ENCODE peak calls at places on chromosomes 16 and 17, in nine cellular contexts. H is mucosa of descending colon, P is AG04450, I is astrocyte of the spinal cord, D is RWPE1, S is hepatocyte, U is heart left ventricle, Z is neural crest cell, W is HFF-Myc. R is an unnamed sample.

GRCh38 chr16:49630783-49631182 is 225.1 kb downstream of the ZNF423 start:
- DNase-seq in I (no peak), P (no peak), S (no peak), Z (no peak), H (no peak), D (no peak), W (no peak), U (no peak), R (no peak)

GRCh38 chr17:77454560-77455095 is 313.9 kb downstream of the SEC14L1 start:
- DNase-seq in I (no peak), D (no peak), P (no peak), Z (no peak), U (peak), H (no peak), S (no peak), W (no peak), R (no peak)

GRCh38 chr17:72151565-72152391 is 31.0 kb downstream of the SOX9 start:
- DNase-seq in D (peak), W (no peak), H (peak), Z (no peak), P (no peak), S (peak), U (peak), I (peak), R (no peak)

GRCh38 chr16:65214196-65214595 is 92.3 kb upstream of the CDH11 start:
- DNase-seq in I (no peak), U (no peak), H (no peak), S (no peak), W (no peak), D (no peak), Z (no peak), P (no peak), R (no peak)

GRCh38 chr16:58563235-58563634 is 47.9 kb downstream of the SETD6 start:
- DNase-seq in W (peak), I (peak), S (no peak), Z (no peak), P (peak), H (no peak), U (no peak), D (peak), R (no peak)

GRCh38 chr17:68868708-68869107 is 86.5 kb downstream of the ABCA8 start:
- DNase-seq in P (no peak), D (no peak), W (peak), S (no peak), H (no peak), I (peak), U (no peak), Z (no peak), R (no peak)

GRCh38 chr17:39104657-39105056 is 46.8 kb downstream of the PLXDC1 start:
- DNase-seq in S (no peak), W (no peak), H (no peak), Z (no peak), U (no peak), P (no peak), D (no peak), I (no peak), R (no peak)

GRCh38 chr16:84648595-84649510 is 542 bp downstream of the KLHL36 start:
- DNase-seq in Z (peak), W (no peak), U (peak), P (no peak), I (no peak), S (peak), H (peak), D (peak), R (no peak)

GRCh38 chr16:1563786-1564185 is 30.3 kb downstream of the TMEM204 start:
- DNase-seq in H (no peak), W (no peak), D (no peak), I (no peak), P (no peak), U (no peak), Z (no peak), S (no peak), R (no peak)

GRCh38 chr16:58118801-58119508 is 10.2 kb downstream of the CFAP20 start:
- DNase-seq in P (no peak), D (no peak), W (no peak), U (no peak), H (no peak), Z (no peak), S (no peak), I (no peak), R (no peak)

GRCh38 chr16:83768976-83769375 is 38.8 kb upstream of the HSBP1 start:
- DNase-seq in W (no peak), Z (no peak), H (no peak), P (no peak), U (no peak), D (no peak), S (no peak), I (no peak), R (no peak)

GRCh38 chr17:40550608-40551007 is 14.7 kb downstream of the CCR7 start:
- DNase-seq in D (no peak), H (peak), W (no peak), I (peak), U (peak), S (no peak), Z (no peak), P (no peak), R (no peak)

GRCh38 chr17:39928868-39929651 is 1.5 kb downstream of the LRRC3C start:
- DNase-seq in Z (no peak), U (no peak), P (peak), W (no peak), I (peak), S (no peak), D (peak), H (no peak), R (no peak)

GRCh38 chr16:35492225-35492624 is 2032.8 kb downstream of the TP53TG3F start:
- DNase-seq in S (no peak), Z (no peak), U (no peak), I (no peak), W (no peak), H (no peak), D (no peak), P (no peak), R (no peak)

GRCh38 chr16:55359946-55360345 is 35.9 kb downstream of the IRX6 start:
- DNase-seq in P (no peak), W (no peak), H (no peak), U (no peak), S (no peak), D (no peak), Z (no peak), I (no peak), R (no peak)

GRCh38 chr17:75625813-75626486 is 7.3 kb upstream of the SMIM5 start:
- DNase-seq in I (no peak), W (no peak), U (no peak), Z (peak), P (no peak), S (peak), D (peak), H (no peak), R (no peak)

GRCh38 chr16:6884002-6884401 is 448.6 kb upstream of the RBFOX1 start:
- DNase-seq in Z (no peak), P (no peak), W (no peak), H (no peak), D (no peak), U (no peak), I (no peak), S (no peak), R (no peak)

GRCh38 chr16:86831366-86831765 is 253.0 kb downstream of the FOXL1 start:
- DNase-seq in W (no peak), H (no peak), I (no peak), U (no peak), D (no peak), S (no peak), Z (no peak), P (no peak), R (no peak)
- TF ChIP-seq CTCF in W (peak), H (no peak), I (no peak), U (no peak), D (no peak), S (no peak), Z (no peak), P (no peak), R (no peak)

GRCh38 chr16:18984425-18985005 is 781 bp downstream of the TMC7 start:
- DNase-seq in W (no peak), H (no peak), U (no peak), I (no peak), D (no peak), Z (no peak), S (no peak), P (no peak), R (no peak)

GRCh38 chr16:18979936-18980335 is 3.8 kb upstream of the TMC7 start:
- DNase-seq in S (no peak), W (no peak), D (no peak), I (no peak), P (no peak), Z (no peak), H (no peak), U (no peak), R (no peak)

DNA sequence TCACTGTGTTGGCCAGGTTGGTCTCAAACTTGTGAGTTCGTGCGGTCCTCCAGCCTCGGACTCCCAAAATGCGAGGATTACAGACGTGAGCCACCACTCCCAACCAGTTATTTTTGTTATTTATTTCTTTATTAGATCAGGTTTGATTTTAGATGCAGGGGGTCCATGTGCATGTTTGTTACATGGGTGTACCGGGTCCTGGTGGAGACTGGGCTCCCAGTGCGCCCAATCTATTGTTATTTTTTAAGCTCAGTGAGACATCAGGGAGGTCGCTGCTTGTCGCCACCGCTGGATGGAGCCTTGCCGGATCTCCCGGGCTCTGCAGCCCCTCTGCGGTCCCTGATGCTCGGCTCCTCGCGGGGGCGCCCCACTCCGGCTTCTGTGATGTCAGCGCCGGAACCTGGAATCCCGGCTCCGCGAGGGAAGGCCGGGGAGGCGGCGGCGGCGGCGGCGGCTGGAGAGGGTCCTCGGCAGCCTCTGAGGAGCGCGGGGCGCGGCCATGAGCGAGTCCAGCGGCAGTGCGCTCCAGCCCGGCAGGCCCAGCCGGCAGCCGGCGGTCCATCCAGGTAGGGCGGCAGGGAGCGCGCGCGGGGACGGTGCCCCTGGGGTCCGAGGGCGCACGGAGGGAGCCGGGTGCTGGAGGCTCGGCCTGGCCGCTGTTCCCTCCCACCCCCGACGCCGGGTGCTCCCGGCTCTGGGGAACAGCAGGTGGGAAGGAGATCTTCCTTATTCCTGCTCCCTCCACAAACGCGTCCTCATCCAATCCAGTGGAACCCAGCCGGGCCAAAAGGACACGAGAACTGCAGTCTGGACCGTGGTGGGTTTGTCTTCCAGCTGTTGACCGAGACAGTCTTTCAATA is at the start of gene TMC7:
- DNase-seq in I (peak), U (peak), D (peak), S (peak), P (peak), W (peak), H (peak), Z (peak), R (no peak)
- TF ChIP-seq CTCF in I (peak), U (peak), D (peak), S (peak), P (peak), W (peak), H (peak), Z (peak), R (peak)

GRCh38 chr17:81190591-81190990 is 24.6 kb upstream of the AATK start:
- DNase-seq in Z (no peak), S (no peak), D (no peak), W (no peak), H (no peak), U (no peak), P (no peak), I (no peak), R (no peak)

GRCh38 chr17:81191116-81191515 is 25.1 kb upstream of the AATK start:
- DNase-seq in Z (no peak), P (no peak), U (no peak), S (no peak), H (no peak), I (no peak), D (no peak), W (no peak), R (no peak)

GRCh38 chr17:81188491-81188840 is 22.4 kb upstream of the AATK start:
- DNase-seq in S (no peak), D (no peak), W (no peak), P (no peak), U (no peak), I (no peak), Z (no peak), H (no peak), R (no peak)

GRCh38 chr17:81189016-81189415 is 23.0 kb upstream of the AATK start:
- DNase-seq in P (no peak), H (no peak), U (no peak), W (no peak), S (no peak), I (no peak), Z (no peak), D (no peak), R (no peak)

GRCh38 chr17:81189670-81190530 is 23.9 kb upstream of the AATK start:
- DNase-seq in P (no peak), S (no peak), D (no peak), H (no peak), Z (no peak), U (no peak), I (no peak), W (no peak), R (no peak)
- TF ChIP-seq CTCF in P (no peak), S (peak), D (no peak), H (no peak), Z (no peak), U (no peak), I (peak), W (peak), R (no peak)

GRCh38 chr17:13001991-13002615 is 15.7 kb downstream of the ELAC2 start:
- DNase-seq in Z (no peak), W (no peak), H (no peak), P (no peak), D (no peak), I (no peak), U (no peak), S (peak), R (no peak)

GRCh38 chr17:13004336-13004735 is 13.5 kb downstream of the ELAC2 start:
- DNase-seq in Z (no peak), U (no peak), S (no peak), W (no peak), D (no peak), H (no peak), P (no peak), I (no peak), R (no peak)

GRCh38 chr17:13002761-13003453 is 14.9 kb downstream of the ELAC2 start:
- DNase-seq in Z (peak), P (peak), U (peak), I (peak), D (peak), W (peak), H (peak), S (peak), R (no peak)

GRCh38 chr17:13003927-13004326 is 13.9 kb downstream of the ELAC2 start:
- DNase-seq in U (no peak), I (no peak), H (no peak), D (no peak), S (no peak), Z (no peak), W (no peak), P (no peak), R (no peak)

GRCh38 chr17:13003454-13003851 is 14.4 kb downstream of the ELAC2 start:
- DNase-seq in D (no peak), H (no peak), W (no peak), U (no peak), P (no peak), I (no peak), Z (no peak), S (no peak), R (no peak)
- TF ChIP-seq CTCF in D (peak), H (no peak), W (no peak), U (no peak), P (no peak), I (no peak), Z (peak), S (no peak), R (no peak)